ENCODE peak calls at places on chromosomes 13 and 19, in seven cellular contexts. One of them, this sample, is unnamed.

GRCh38 chr13:64075543-64076271 is 2660.1 kb upstream of the PCDH20 start:
- DNase-seq in breast epithelium: no peak
- DNase-seq in K562: peak
- DNase-seq in stomach: peak
- DNase-seq in tibial nerve: no peak
- DNase-seq in IMR-90: no peak
- DNase-seq in heart left ventricle: peak
- DNase-seq in this sample: no peak

GRCh38 chr13:80217614-80218456 is 123.1 kb downstream of the SPRY2 start:
- DNase-seq in breast epithelium: no peak
- DNase-seq in K562: no peak
- DNase-seq in stomach: no peak
- DNase-seq in tibial nerve: no peak
- DNase-seq in IMR-90: peak
- DNase-seq in heart left ventricle: no peak
- DNase-seq in this sample: no peak

GRCh38 chr13:54356849-54357248 is 1328.2 kb downstream of the OLFM4 start:
- DNase-seq in breast epithelium: no peak
- DNase-seq in K562: no peak
- DNase-seq in stomach: no peak
- DNase-seq in tibial nerve: no peak
- DNase-seq in IMR-90: no peak
- DNase-seq in heart left ventricle: no peak
- DNase-seq in this sample: no peak

GRCh38 chr19:916645-917322 is 349 bp upstream of the KISS1R start:
- DNase-seq in breast epithelium: no peak
- DNase-seq in K562: peak
- DNase-seq in stomach: no peak
- DNase-seq in tibial nerve: no peak
- DNase-seq in IMR-90: no peak
- DNase-seq in heart left ventricle: no peak
- DNase-seq in this sample: no peak

GRCh38 chr13:114096811-114097503 is 35.5 kb downstream of the RASA3 start:
- DNase-seq in breast epithelium: no peak
- DNase-seq in K562: no peak
- DNase-seq in stomach: no peak
- DNase-seq in tibial nerve: no peak
- DNase-seq in IMR-90: no peak
- DNase-seq in heart left ventricle: peak
- DNase-seq in this sample: peak

GRCh38 chr19:42132030-42132628 is at the start of gene POU2F2:
- DNase-seq in breast epithelium: peak
- DNase-seq in K562: peak
- DNase-seq in stomach: peak
- DNase-seq in tibial nerve: peak
- DNase-seq in IMR-90: no peak
- DNase-seq in heart left ventricle: peak
- DNase-seq in this sample: peak

GRCh38 chr13:31213681-31214289 is 14.0 kb downstream of the B3GLCT start:
- DNase-seq in breast epithelium: no peak
- DNase-seq in K562: no peak
- DNase-seq in stomach: no peak
- DNase-seq in tibial nerve: no peak
- DNase-seq in IMR-90: peak
- DNase-seq in heart left ventricle: no peak
- DNase-seq in this sample: no peak

GRCh38 chr19:18020212-18021067 is 12.5 kb downstream of the ARRDC2 start:
- DNase-seq in breast epithelium: peak
- DNase-seq in K562: no peak
- DNase-seq in stomach: peak
- DNase-seq in tibial nerve: peak
- DNase-seq in IMR-90: peak
- DNase-seq in heart left ventricle: peak
- DNase-seq in this sample: peak

GRCh38 chr13:26221399-26221720 is 754 bp downstream of the RNF6 start:
- DNase-seq in breast epithelium: no peak
- DNase-seq in K562: no peak
- DNase-seq in stomach: no peak
- DNase-seq in tibial nerve: no peak
- DNase-seq in IMR-90: no peak
- DNase-seq in heart left ventricle: no peak
- DNase-seq in this sample: no peak

GRCh38 chr19:13398780-13399726 is 107.2 kb downstream of the CACNA1A start:
- DNase-seq in breast epithelium: no peak
- DNase-seq in K562: peak
- DNase-seq in stomach: no peak
- DNase-seq in tibial nerve: no peak
- DNase-seq in IMR-90: peak
- DNase-seq in heart left ventricle: no peak
- DNase-seq in this sample: no peak

GRCh38 chr13:35988648-35989081 is 142.5 kb downstream of the DCLK1 start:
- DNase-seq in breast epithelium: no peak
- DNase-seq in K562: no peak
- DNase-seq in stomach: no peak
- DNase-seq in tibial nerve: no peak
- DNase-seq in IMR-90: no peak
- DNase-seq in heart left ventricle: no peak
- DNase-seq in this sample: no peak

GRCh38 chr19:46607441-46607841 is 6.3 kb downstream of the CALM3 start:
- DNase-seq in breast epithelium: no peak
- DNase-seq in K562: no peak
- DNase-seq in stomach: no peak
- DNase-seq in tibial nerve: no peak
- DNase-seq in IMR-90: no peak
- DNase-seq in heart left ventricle: peak
- DNase-seq in this sample: peak

GRCh38 chr13:78977311-78977710 is 318.4 kb upstream of the OBI1 start:
- DNase-seq in breast epithelium: no peak
- DNase-seq in K562: no peak
- DNase-seq in stomach: no peak
- DNase-seq in tibial nerve: no peak
- DNase-seq in IMR-90: no peak
- DNase-seq in heart left ventricle: no peak
- DNase-seq in this sample: no peak

GRCh38 chr19:32977269-32977668 is 5.2 kb downstream of the FAAP24 start:
- DNase-seq in breast epithelium: peak
- DNase-seq in K562: no peak
- DNase-seq in stomach: peak
- DNase-seq in tibial nerve: no peak
- DNase-seq in IMR-90: peak
- DNase-seq in heart left ventricle: no peak
- DNase-seq in this sample: no peak

GRCh38 chr19:5700455-5701092 is 10.5 kb downstream of the RPL36 start:
- DNase-seq in breast epithelium: no peak
- DNase-seq in K562: no peak
- DNase-seq in stomach: no peak
- DNase-seq in tibial nerve: no peak
- DNase-seq in IMR-90: no peak
- DNase-seq in heart left ventricle: no peak
- DNase-seq in this sample: no peak

GRCh38 chr19:32497386-32497785 is 83.6 kb upstream of the PDCD5 start:
- DNase-seq in breast epithelium: no peak
- DNase-seq in K562: no peak
- DNase-seq in stomach: no peak
- DNase-seq in tibial nerve: no peak
- DNase-seq in IMR-90: no peak
- DNase-seq in heart left ventricle: no peak
- DNase-seq in this sample: no peak

GRCh38 chr13:68927387-68928026 is 1180.1 kb upstream of the ATXN8OS start:
- DNase-seq in breast epithelium: no peak
- DNase-seq in K562: no peak
- DNase-seq in stomach: no peak
- DNase-seq in tibial nerve: no peak
- DNase-seq in IMR-90: no peak
- DNase-seq in heart left ventricle: no peak
- DNase-seq in this sample: no peak

GRCh38 chr13:24165746-24166145 is 5.2 kb downstream of the SPATA13 start:
- DNase-seq in breast epithelium: no peak
- DNase-seq in K562: no peak
- DNase-seq in stomach: no peak
- DNase-seq in tibial nerve: no peak
- DNase-seq in IMR-90: peak
- DNase-seq in heart left ventricle: no peak
- DNase-seq in this sample: no peak

GRCh38 chr19:31334101-31334848 is 15.0 kb downstream of the TSHZ3 start:
- DNase-seq in breast epithelium: no peak
- DNase-seq in K562: no peak
- DNase-seq in stomach: no peak
- DNase-seq in tibial nerve: no peak
- DNase-seq in IMR-90: peak
- DNase-seq in heart left ventricle: no peak
- DNase-seq in this sample: no peak

GRCh38 chr19:17938092-17938845 is 5.5 kb downstream of the CCDC124 start:
- DNase-seq in breast epithelium: peak
- DNase-seq in K562: peak
- DNase-seq in stomach: peak
- DNase-seq in tibial nerve: peak
- DNase-seq in IMR-90: peak
- DNase-seq in heart left ventricle: peak
- DNase-seq in this sample: peak

GRCh38 chr19:44653977-44654784 is 10.5 kb downstream of the PVR start:
- DNase-seq in breast epithelium: peak
- DNase-seq in K562: peak
- DNase-seq in stomach: peak
- DNase-seq in tibial nerve: peak
- DNase-seq in IMR-90: peak
- DNase-seq in heart left ventricle: peak
- DNase-seq in this sample: peak

GRCh38 chr13:111414341-111414740 is 93.9 kb downstream of the TEX29 start:
- DNase-seq in breast epithelium: no peak
- DNase-seq in K562: no peak
- DNase-seq in stomach: no peak
- DNase-seq in tibial nerve: no peak
- DNase-seq in IMR-90: no peak
- DNase-seq in heart left ventricle: no peak
- DNase-seq in this sample: no peak

DNA sequence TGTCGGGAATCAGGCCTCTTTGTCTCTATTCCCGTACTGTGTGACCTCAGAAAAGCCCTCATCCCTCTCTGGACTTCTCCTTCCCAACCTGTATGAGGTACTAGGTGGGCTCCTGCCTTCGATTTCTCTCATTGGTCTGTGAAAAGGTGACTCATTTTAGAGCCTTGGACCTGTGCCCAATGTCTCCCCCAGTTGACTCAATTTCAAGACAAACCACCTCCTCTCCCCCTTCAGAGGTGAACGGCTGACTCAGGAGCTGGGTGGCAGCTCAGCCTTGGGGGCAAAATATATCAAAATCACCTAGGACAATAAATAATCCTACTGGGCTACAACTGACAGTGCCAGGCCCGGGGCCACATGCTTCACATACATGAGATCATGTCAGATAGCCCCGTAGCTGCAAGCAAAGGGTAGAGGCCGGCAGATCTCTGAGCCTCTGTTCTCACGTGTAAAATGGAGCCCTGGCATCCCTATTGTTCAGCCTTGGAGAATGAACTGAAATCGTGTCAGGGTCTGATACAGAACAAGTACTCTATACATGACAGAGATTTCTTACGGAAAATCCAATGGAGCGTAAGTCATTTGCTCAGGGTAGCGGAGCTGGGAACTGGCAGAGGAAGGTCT is 543 bp downstream of the COQ8B start:
- DNase-seq in breast epithelium: no peak
- DNase-seq in K562: peak
- DNase-seq in stomach: no peak
- DNase-seq in tibial nerve: peak
- DNase-seq in IMR-90: peak
- DNase-seq in heart left ventricle: peak
- DNase-seq in this sample: no peak
- TF ChIP-seq POLR2A in breast epithelium: no peak
- TF ChIP-seq POLR2A in K562: no peak
- TF ChIP-seq POLR2A in stomach: no peak
- TF ChIP-seq POLR2A in tibial nerve: no peak
- TF ChIP-seq POLR2A in IMR-90: peak
- TF ChIP-seq POLR2A in heart left ventricle: no peak
- TF ChIP-seq POLR2A in this sample: no peak

GRCh38 chr13:66995366-66995663 is 234.8 kb downstream of the PCDH9 start:
- DNase-seq in breast epithelium: no peak
- DNase-seq in K562: no peak
- DNase-seq in stomach: no peak
- DNase-seq in tibial nerve: no peak
- DNase-seq in IMR-90: no peak
- DNase-seq in heart left ventricle: no peak
- DNase-seq in this sample: no peak

GRCh38 chr13:66994498-66995365 is 235.4 kb downstream of the PCDH9 start:
- DNase-seq in breast epithelium: no peak
- DNase-seq in K562: no peak
- DNase-seq in stomach: no peak
- DNase-seq in tibial nerve: no peak
- DNase-seq in IMR-90: no peak
- DNase-seq in heart left ventricle: no peak
- DNase-seq in this sample: no peak

GRCh38 chr13:66992683-66993082 is 237.5 kb downstream of the PCDH9 start:
- DNase-seq in breast epithelium: no peak
- DNase-seq in K562: no peak
- DNase-seq in stomach: no peak
- DNase-seq in tibial nerve: no peak
- DNase-seq in IMR-90: no peak
- DNase-seq in heart left ventricle: no peak
- DNase-seq in this sample: no peak

GRCh38 chr13:66994097-66994496 is 236.0 kb downstream of the PCDH9 start:
- DNase-seq in breast epithelium: peak
- DNase-seq in K562: peak
- DNase-seq in stomach: peak
- DNase-seq in tibial nerve: peak
- DNase-seq in IMR-90: peak
- DNase-seq in heart left ventricle: peak
- DNase-seq in this sample: peak

GRCh38 chr13:66992183-66992582 is 238.0 kb downstream of the PCDH9 start:
- DNase-seq in breast epithelium: no peak
- DNase-seq in K562: no peak
- DNase-seq in stomach: no peak
- DNase-seq in tibial nerve: no peak
- DNase-seq in IMR-90: peak
- DNase-seq in heart left ventricle: no peak
- DNase-seq in this sample: no peak
- H3K27ac ChIP-seq in breast epithelium: no peak
- H3K27ac ChIP-seq in K562: no peak
- H3K27ac ChIP-seq in stomach: no peak
- H3K27ac ChIP-seq in tibial nerve: no peak
- H3K27ac ChIP-seq in IMR-90: no peak
- H3K27ac ChIP-seq in heart left ventricle: no peak
- H3K27ac ChIP-seq in this sample: no peak

GRCh38 chr19:35744688-35745327 is 410 bp downstream of the U2AF1L4 start:
- DNase-seq in breast epithelium: peak
- DNase-seq in K562: peak
- DNase-seq in stomach: peak
- DNase-seq in tibial nerve: peak
- DNase-seq in IMR-90: peak
- DNase-seq in heart left ventricle: peak
- DNase-seq in this sample: peak
- TF ChIP-seq CTCF in breast epithelium: peak
- TF ChIP-seq CTCF in K562: peak
- TF ChIP-seq CTCF in stomach: no peak
- TF ChIP-seq CTCF in tibial nerve: peak
- TF ChIP-seq CTCF in IMR-90: peak
- TF ChIP-seq CTCF in heart left ventricle: peak
- TF ChIP-seq CTCF in this sample: peak

DNA sequence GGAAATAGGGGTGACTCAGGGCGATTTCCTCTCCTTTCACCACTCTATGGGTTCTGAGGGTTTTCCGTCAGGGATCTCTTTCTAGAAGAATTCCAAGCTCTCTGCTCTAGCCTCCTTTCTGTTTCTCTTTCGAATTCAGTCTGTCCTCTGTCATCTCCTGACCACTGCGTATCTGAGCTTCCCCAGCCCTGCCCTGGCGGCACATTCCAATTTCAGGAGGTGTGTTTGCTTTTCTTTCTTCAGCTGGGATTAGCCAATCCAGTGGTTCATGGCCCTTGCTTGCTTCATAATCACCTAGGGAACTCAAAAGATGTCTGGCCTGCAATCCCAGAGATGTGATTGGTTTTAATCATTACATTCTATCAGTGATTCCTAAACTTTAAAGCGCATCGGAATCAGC is 9.4 kb downstream of the IFNL2 start:
- DNase-seq in breast epithelium: no peak
- DNase-seq in K562: no peak
- DNase-seq in stomach: no peak
- DNase-seq in tibial nerve: no peak
- DNase-seq in IMR-90: no peak
- DNase-seq in heart left ventricle: no peak
- DNase-seq in this sample: peak
- TF ChIP-seq POLR2A in breast epithelium: no peak
- TF ChIP-seq POLR2A in K562: no peak
- TF ChIP-seq POLR2A in stomach: no peak
- TF ChIP-seq POLR2A in tibial nerve: no peak
- TF ChIP-seq POLR2A in IMR-90: no peak
- TF ChIP-seq POLR2A in heart left ventricle: no peak
- TF ChIP-seq POLR2A in this sample: no peak

This sample was measured in right lobe of liver.